ENCODE peak calls at places on chromosomes 1 and 21, in ten cellular contexts. W is left ventricle myocardium inferior, P is lower lobe of right lung, X is neural progenitor cell, K is heart right ventricle, D is fibroblast of lung, R is hepatocyte, Y is IMR-90, Q is Panc1, U is psoas muscle. F is an unnamed sample. For H3K27me3, the result is how much of the 10 kb centered on the place peaks cover.

GRCh38 chr1:230426246-230427101 is at the start of gene PGBD5:
- DNase-seq in W (peak), P (peak), X (peak), K (peak), D (peak), R (peak), Y (peak), Q (no peak), U (peak), F (peak)

GRCh38 chr1:17191990-17192242 is 13.0 kb upstream of the PADI1 start:
- DNase-seq in W (no peak), P (no peak), X (no peak), K (no peak), D (no peak), R (no peak), Y (no peak), Q (no peak), U (no peak), F (no peak)

GRCh38 chr1:201176931-201177330 is 13.7 kb upstream of the IGFN1 start:
- DNase-seq in W (no peak), P (no peak), X (no peak), K (no peak), D (peak), R (peak), Y (peak), Q (no peak), U (peak), F (no peak)

GRCh38 chr1:201023517-201023902 is at the start of gene KIF21B:
- DNase-seq in W (peak), P (peak), X (peak), K (peak), D (peak), R (peak), Y (no peak), Q (no peak), U (peak), F (peak)

GRCh38 chr1:147073062-147073432 is 99.2 kb downstream of the PRKAB2 start:
- DNase-seq in W (no peak), P (no peak), X (peak), K (no peak), D (no peak), R (no peak), Y (no peak), Q (no peak), U (no peak), F (no peak)

GRCh38 chr1:12544357-12544756 is 73.7 kb downstream of the DHRS3 start:
- DNase-seq in W (no peak), P (peak), X (no peak), K (no peak), D (no peak), R (no peak), Y (no peak), Q (no peak), U (no peak), F (no peak)

GRCh38 chr1:60874703-60875102 is 207.7 kb upstream of the NFIA start:
- DNase-seq in W (no peak), P (no peak), X (no peak), K (no peak), D (peak), R (peak), Y (peak), Q (no peak), U (no peak), F (no peak)

GRCh38 chr1:204716687-204717086 is 31.1 kb upstream of the LRRN2 start:
- DNase-seq in W (no peak), P (no peak), X (no peak), K (no peak), D (no peak), R (peak), Y (no peak), Q (no peak), U (no peak), F (no peak)

GRCh38 chr1:109620890-109621289 is 1.3 kb downstream of the AMPD2 start:
- DNase-seq in W (peak), P (peak), X (peak), K (peak), D (peak), R (peak), Y (peak), Q (no peak), U (peak), F (peak)

GRCh38 chr1:202302166-202302565 is 39.6 kb downstream of the UBE2T start:
- DNase-seq in W (no peak), P (no peak), X (no peak), K (no peak), D (no peak), R (no peak), Y (no peak), Q (no peak), U (no peak), F (no peak)

GRCh38 chr21:27275294-27275927 is 308.5 kb upstream of the ADAMTS5 start:
- DNase-seq in W (no peak), P (no peak), X (no peak), K (no peak), D (peak), R (peak), Y (peak), Q (no peak), U (no peak), F (no peak)

GRCh38 chr1:94011709-94012590 is 102.7 kb upstream of the GCLM start:
- DNase-seq in W (no peak), P (no peak), X (no peak), K (no peak), D (peak), R (peak), Y (peak), Q (no peak), U (no peak), F (no peak)

GRCh38 chr1:156492591-156493080 is 7.9 kb downstream of the MEF2D start:
- DNase-seq in W (peak), P (peak), X (no peak), K (peak), D (no peak), R (no peak), Y (no peak), Q (no peak), U (no peak), F (no peak)

GRCh38 chr1:67308136-67308535 is 463 bp downstream of the IL12RB2 start:
- DNase-seq in W (no peak), P (no peak), X (no peak), K (no peak), D (no peak), R (no peak), Y (no peak), Q (no peak), U (no peak), F (no peak)
- H3K4me3 ChIP-seq in W (peak), P (peak), X (peak), K (peak), D (no peak), R (peak), Y (no peak), Q (no peak), U (peak), F (no peak)

GRCh38 chr1:117527111-117527510 is 78.7 kb upstream of the TENT5C start:
- DNase-seq in W (no peak), P (no peak), X (no peak), K (no peak), D (no peak), R (no peak), Y (no peak), Q (no peak), U (no peak), F (no peak)

GRCh38 chr1:117527566-117528102 is 78.2 kb upstream of the TENT5C start:
- DNase-seq in W (no peak), P (no peak), X (no peak), K (no peak), D (peak), R (no peak), Y (peak), Q (no peak), U (no peak), F (no peak)

GRCh38 chr1:117531222-117531621 is 74.6 kb upstream of the TENT5C start:
- DNase-seq in W (no peak), P (no peak), X (no peak), K (no peak), D (no peak), R (no peak), Y (no peak), Q (no peak), U (no peak), F (no peak)

GRCh38 chr1:117534995-117535467 is 70.8 kb upstream of the TENT5C start:
- DNase-seq in W (no peak), P (no peak), X (peak), K (no peak), D (peak), R (peak), Y (peak), Q (no peak), U (no peak), F (peak)

GRCh38 chr1:117529683-117530082 is 76.2 kb upstream of the TENT5C start:
- DNase-seq in W (no peak), P (no peak), X (no peak), K (no peak), D (no peak), R (no peak), Y (no peak), Q (no peak), U (no peak), F (no peak)
- TF ChIP-seq CTCF in W (no peak), P (no peak), X (no peak), K (no peak), D (no peak), R (no peak), Y (no peak), Q (no peak), U (no peak), F (no peak)

GRCh38 chr1:21106238-21106637 is 70.5 kb downstream of the EIF4G3 start:
- DNase-seq in W (no peak), P (no peak), X (no peak), K (no peak), D (no peak), R (no peak), Y (no peak), Q (no peak), U (no peak), F (no peak)
- H3K27me3 ChIP-seq in W (under half), P (under half), X (under half), K (under half), D (under half), R (under half), Y (under half), Q (under half), U (under half), F (under half)

GRCh38 chr1:171127481-171127880 is 36.8 kb downstream of the FMO3 start:
- DNase-seq in W (no peak), P (no peak), X (no peak), K (no peak), D (peak), R (no peak), Y (peak), Q (no peak), U (no peak), F (no peak)
- H3K4me3 ChIP-seq in W (no peak), P (no peak), X (no peak), K (no peak), D (no peak), R (no peak), Y (no peak), Q (no peak), U (no peak), F (no peak)

DNA sequence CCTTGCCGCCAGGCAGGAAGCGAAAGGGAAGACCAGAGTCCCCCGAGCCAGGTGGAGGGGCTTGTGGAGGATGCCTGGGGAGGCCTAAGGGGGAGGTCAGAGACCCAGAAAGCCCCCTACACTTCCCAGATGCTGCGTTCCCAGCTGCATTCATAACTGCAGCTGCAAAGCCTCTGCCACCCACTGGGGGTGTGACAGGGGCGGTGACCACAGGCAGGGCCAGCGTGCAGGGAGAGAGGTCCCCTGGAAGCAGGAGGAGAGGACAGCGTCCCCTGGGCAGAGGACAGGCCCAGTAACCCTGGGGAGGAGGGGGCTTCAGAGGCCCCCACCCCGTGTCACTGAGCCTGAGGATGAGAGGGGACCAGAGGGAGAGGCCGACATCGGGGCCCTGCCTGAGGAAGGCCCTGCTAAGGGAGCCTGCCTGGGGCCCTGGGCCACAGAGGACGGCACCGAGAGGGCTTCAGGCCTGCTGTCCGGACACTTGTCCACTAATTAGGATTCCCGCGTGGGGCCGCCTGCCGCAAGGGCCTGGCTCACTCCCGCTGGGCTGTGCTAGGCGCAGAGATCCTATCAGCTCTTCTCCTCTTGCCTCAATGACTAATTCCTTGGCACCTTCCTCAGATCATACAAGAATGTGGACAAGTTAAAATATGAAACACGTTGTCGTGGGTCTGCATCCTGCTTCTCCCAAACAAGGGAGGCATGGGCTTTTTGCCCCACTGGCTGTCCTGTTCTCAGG is 49.1 kb upstream of the CCDC27 start:
- DNase-seq in W (no peak), P (no peak), X (peak), K (no peak), D (peak), R (no peak), Y (peak), Q (no peak), U (no peak), F (no peak)
- TF ChIP-seq CTCF in W (no peak), P (no peak), X (peak), K (no peak), D (no peak), R (no peak), Y (no peak), Q (no peak), U (no peak), F (no peak)

GRCh38 chr1:43272161-43272560 is 2.4 kb downstream of the TMEM125 start:
- DNase-seq in W (no peak), P (no peak), X (no peak), K (no peak), D (no peak), R (no peak), Y (no peak), Q (no peak), U (no peak), F (no peak)
- H3K27me3 ChIP-seq in W (under half), P (under half), X (under half), K (under half), D (under half), R (under half), Y (under half), Q (under half), U (under half), F (under half)

GRCh38 chr21:36297938-36298572 is 21.9 kb upstream of the MORC3 start:
- DNase-seq in W (no peak), P (peak), X (no peak), K (no peak), D (no peak), R (peak), Y (peak), Q (no peak), U (no peak), F (peak)
- H3K4me3 ChIP-seq in W (peak), P (peak), X (no peak), K (no peak), D (no peak), R (no peak), Y (no peak), Q (no peak), U (no peak), F (no peak)

GRCh38 chr1:90593312-90593711 is 123.8 kb downstream of the BARHL2 start:
- DNase-seq in W (no peak), P (no peak), X (no peak), K (no peak), D (no peak), R (no peak), Y (no peak), Q (no peak), U (no peak), F (no peak)

GRCh38 chr1:90591355-90591969 is 125.6 kb downstream of the BARHL2 start:
- DNase-seq in W (no peak), P (no peak), X (no peak), K (no peak), D (no peak), R (no peak), Y (no peak), Q (no peak), U (no peak), F (no peak)

GRCh38 chr1:90591970-90592356 is 125.1 kb downstream of the BARHL2 start:
- DNase-seq in W (no peak), P (no peak), X (peak), K (no peak), D (no peak), R (no peak), Y (no peak), Q (no peak), U (no peak), F (no peak)
- TF ChIP-seq CTCF in W (no peak), P (no peak), X (peak), K (no peak), D (no peak), R (no peak), Y (no peak), Q (no peak), U (no peak), F (no peak)

DNA sequence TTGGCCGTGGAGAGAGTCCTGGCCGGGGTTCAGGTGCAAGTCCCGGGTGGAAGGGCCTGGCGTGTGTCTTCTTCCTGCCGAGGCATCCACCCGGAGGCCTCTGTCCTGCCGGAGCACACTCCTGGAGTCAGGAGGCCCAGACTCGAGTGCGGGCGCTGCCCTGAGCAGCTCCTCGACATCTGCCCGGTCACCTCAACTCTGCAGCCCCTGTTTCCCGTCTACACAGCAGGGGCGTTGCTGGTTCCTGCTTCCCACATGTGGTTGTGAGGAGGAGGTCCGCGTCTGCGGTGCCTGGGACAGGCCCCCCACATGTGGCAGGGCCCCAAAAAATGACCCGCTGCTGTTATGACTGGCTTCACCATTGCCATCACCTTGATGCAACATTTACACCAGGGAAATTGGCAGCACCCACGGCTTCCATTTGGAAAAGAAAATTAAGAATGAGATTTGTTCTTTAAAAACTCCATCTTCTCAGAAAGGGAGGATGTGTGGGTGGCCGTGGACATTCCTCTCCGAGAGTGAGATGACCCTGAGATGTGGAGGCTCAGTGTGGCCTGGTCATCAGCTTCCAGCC is 169.8 kb downstream of the PRDM16 start:
- DNase-seq in W (no peak), P (no peak), X (no peak), K (no peak), D (no peak), R (no peak), Y (no peak), Q (no peak), U (no peak), F (no peak)
- H3K27me3 ChIP-seq in W (under half), P (under half), X (under half), K (under half), D (under half), R (under half), Y (under half), Q (under half), U (half or more), F (under half)

GRCh38 chr1:228474507-228474906 is 12.7 kb upstream of the RNF187 start:
- DNase-seq in W (no peak), P (no peak), X (peak), K (no peak), D (no peak), R (no peak), Y (no peak), Q (no peak), U (no peak), F (no peak)
- H3K4me3 ChIP-seq in W (no peak), P (no peak), X (no peak), K (no peak), D (no peak), R (no peak), Y (no peak), Q (no peak), U (no peak), F (no peak)